ENCODE peak calls at places on chromosome 15, in ten cellular contexts. O, J, K, E, B, W, C, M, G and V are unnamed samples.

GRCh38 chr15:42608110-42608531 is 32.7 kb downstream of the STARD9 start:
- DNase-seq in O (no peak), J (no peak), K (no peak), E (no peak), B (no peak), W (no peak), C (no peak), M (no peak), G (no peak), V (no peak)

GRCh38 chr15:84588053-84588874 is 12.5 kb upstream of the ZSCAN2 start:
- DNase-seq in O (peak; percentile 87), J (peak; percentile 87), K (peak; percentile 96), E (peak; percentile 82), B (peak; percentile 95), W (peak; percentile 78), C (peak; percentile 93), M (peak; percentile 94), G (peak; percentile 85), V (peak; percentile 90)

GRCh38 chr15:85440451-85440850 is 60.0 kb downstream of the AKAP13 start:
- DNase-seq in O (no peak), J (no peak), K (no peak), E (no peak), B (no peak), W (no peak), C (no peak), M (no peak), G (no peak), V (no peak)

GRCh38 chr15:31511707-31512310 is 185.2 kb downstream of the KLF13 start:
- DNase-seq in O (no peak), J (no peak), K (no peak), E (no peak), B (no peak), W (no peak), C (no peak), M (no peak), G (no peak), V (no peak)

GRCh38 chr15:67801926-67802914 is 23.1 kb upstream of the SKOR1 start:
- DNase-seq in O (no peak), J (no peak), K (no peak), E (no peak), B (no peak), W (no peak), C (no peak), M (peak; percentile 53), G (no peak), V (no peak)

GRCh38 chr15:27248251-27248650 is 277.3 kb downstream of the GABRG3 start:
- DNase-seq in O (no peak), J (no peak), K (no peak), E (no peak), B (no peak), W (no peak), C (no peak), M (no peak), G (no peak), V (no peak)

GRCh38 chr15:26590673-26591072 is 182.2 kb downstream of the GABRB3 start:
- DNase-seq in O (no peak), J (no peak), K (no peak), E (no peak), B (no peak), W (no peak), C (no peak), M (no peak), G (no peak), V (no peak)

GRCh38 chr15:68694111-68694510 is 115.3 kb downstream of the CORO2B start:
- DNase-seq in O (no peak), J (no peak), K (no peak), E (no peak), B (no peak), W (no peak), C (no peak), M (no peak), G (no peak), V (no peak)

GRCh38 chr15:84400017-84400740 is 164.6 kb downstream of the GOLGA6L4 start:
- DNase-seq in O (peak; percentile 46), J (no peak), K (no peak), E (peak; percentile 2), B (no peak), W (no peak), C (peak; percentile 18), M (peak; percentile 42), G (no peak), V (no peak)

GRCh38 chr15:67805871-67806538 is 19.3 kb upstream of the SKOR1 start:
- DNase-seq in O (no peak), J (no peak), K (no peak), E (no peak), B (peak; percentile 52), W (no peak), C (no peak), M (no peak), G (no peak), V (no peak)

GRCh38 chr15:58477228-58477627 is 45.4 kb downstream of the LIPC start:
- DNase-seq in O (no peak), J (no peak), K (no peak), E (no peak), B (no peak), W (no peak), C (no peak), M (no peak), G (no peak), V (no peak)

GRCh38 chr15:40029979-40030893 is 8.7 kb downstream of the SRP14 start:
- DNase-seq in O (no peak), J (no peak), K (no peak), E (no peak), B (peak; percentile 71), W (peak; percentile 47), C (no peak), M (no peak), G (no peak), V (peak; percentile 28)

DNA sequence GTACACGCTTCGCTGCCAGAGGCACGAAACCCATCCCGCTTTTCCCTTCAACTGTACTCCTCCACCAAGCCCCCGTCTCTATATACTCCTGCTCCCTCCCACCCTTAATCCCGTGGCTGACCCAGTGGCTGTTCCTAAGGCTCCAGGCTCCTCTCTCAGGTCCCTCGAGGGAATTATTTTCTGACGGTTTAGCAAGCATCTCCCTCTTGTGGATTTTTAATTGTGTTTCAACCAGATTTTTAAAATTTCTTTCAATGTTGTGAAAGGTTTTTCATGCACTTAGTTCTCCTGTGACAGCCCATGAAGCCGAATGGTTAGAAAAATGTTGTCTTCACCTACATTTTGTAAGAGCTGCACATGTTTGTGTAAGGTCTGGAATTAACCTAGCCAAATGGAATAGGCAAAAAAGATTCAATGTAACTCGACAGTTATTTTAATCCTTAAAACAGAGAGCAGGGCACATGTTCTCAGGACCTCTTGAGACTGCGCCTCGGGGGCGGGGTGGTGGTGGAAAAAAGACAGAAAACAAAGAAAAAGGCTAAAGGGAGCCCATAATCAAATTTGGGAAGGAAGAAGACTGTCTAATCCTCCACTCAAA is 569 bp upstream of the CSNK1G1 start:
- DNase-seq in O (no peak), J (no peak), K (no peak), E (no peak), B (peak; percentile 8), W (peak; percentile 94), C (no peak), M (no peak), G (no peak), V (peak; percentile 81)
- TF ChIP-seq CTCF in O (no peak), J (peak; percentile 26), K (peak; percentile 10), E (peak; percentile 52), B (peak; percentile 44), W (peak; percentile 50), C (peak; percentile 53), M (peak; percentile 28), G (peak; percentile 48), V (no peak)

DNA sequence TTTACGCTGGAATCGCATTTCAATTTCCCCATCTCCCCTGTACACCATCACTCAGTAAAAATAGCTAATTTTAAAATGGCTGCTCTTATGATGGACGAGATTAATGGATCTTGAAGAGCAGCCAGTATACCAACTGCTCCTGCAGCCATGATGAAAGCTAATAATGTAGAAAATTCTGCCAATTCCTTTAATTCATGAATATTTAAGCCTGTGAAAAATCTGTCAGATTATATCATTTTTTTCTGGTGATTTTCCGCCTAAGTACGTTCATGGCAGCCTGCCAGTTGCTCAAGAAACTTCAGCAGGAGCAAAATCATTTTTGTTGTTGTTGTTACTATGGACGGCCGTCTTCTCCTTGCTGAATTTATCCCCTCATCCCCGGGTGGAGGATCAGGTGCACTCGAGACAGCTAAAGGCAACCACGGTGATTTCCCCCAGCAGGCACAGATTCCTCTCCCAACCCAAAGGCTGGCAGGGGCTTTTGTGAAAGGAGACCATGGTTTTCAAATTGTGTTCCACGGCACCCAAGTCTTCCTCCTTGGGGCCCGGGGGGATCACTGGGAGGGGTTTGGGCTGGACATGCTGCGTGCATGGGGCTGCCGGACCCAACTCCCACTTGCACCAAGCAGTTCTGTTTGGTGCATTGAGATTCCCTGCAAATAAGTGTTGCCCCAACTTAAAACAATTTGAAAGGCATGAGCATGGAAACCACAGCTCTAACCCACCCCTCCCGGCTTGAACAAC is 289.6 kb downstream of the UACA start:
- DNase-seq in O (no peak), J (no peak), K (no peak), E (no peak), B (no peak), W (peak; percentile 55), C (no peak), M (no peak), G (peak; percentile 55), V (no peak)
- H3K4me3 ChIP-seq in O (peak overlapping the region; percentile 50), J (peak overlapping the region; percentile 25), K (no peak overlapping the region), E (no peak overlapping the region), B (no peak overlapping the region), W (no peak overlapping the region), C (no peak overlapping the region), M (no peak overlapping the region), G (no peak overlapping the region), V (no peak overlapping the region)

DNA sequence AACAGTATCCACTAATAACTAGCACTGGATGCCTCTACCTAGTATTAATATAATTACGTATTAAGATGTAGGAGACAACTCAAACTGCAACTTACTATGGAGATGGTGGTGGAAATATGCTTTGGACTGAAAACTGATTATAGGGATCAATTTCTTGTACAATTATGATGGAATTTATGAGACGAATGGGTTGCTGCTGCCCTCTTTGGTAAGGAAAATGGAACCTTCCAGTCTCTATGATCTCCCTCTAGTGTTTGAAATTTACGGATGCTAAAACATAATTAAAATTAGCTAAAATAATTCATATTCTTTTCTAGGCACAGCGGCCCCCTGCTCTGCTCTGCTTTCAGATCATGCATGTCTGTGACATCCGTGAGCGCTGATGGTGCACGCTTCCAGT is 132.3 kb downstream of the NR2F2 start:
- DNase-seq in O (no peak), J (no peak), K (no peak), E (no peak), B (no peak), W (peak; percentile 2), C (no peak), M (no peak), G (no peak), V (no peak)
- TF ChIP-seq CTCF in O (no peak), J (no peak), K (no peak), E (no peak), B (no peak), W (peak; percentile 9), C (no peak), M (no peak), G (no peak), V (no peak)

GRCh38 chr15:90873488-90873997 is 5.2 kb downstream of the FURIN start:
- DNase-seq in O (no peak), J (no peak), K (peak; percentile 64), E (no peak), B (no peak), W (no peak), C (no peak), M (no peak), G (no peak), V (no peak)
- H3K4me3 ChIP-seq in O (peak overlapping the region; percentile 80), J (no peak overlapping the region), K (peak overlapping the region; percentile 93), E (no peak overlapping the region), B (no peak overlapping the region), W (peak overlapping the region; percentile 74), C (peak overlapping the region; percentile 82), M (no peak overlapping the region), G (no peak overlapping the region), V (no peak overlapping the region)

GRCh38 chr15:77369168-77369567 is 50.7 kb downstream of the PEAK1 start:
- DNase-seq in O (no peak), J (no peak), K (no peak), E (no peak), B (no peak), W (no peak), C (no peak), M (no peak), G (no peak), V (no peak)
- TF ChIP-seq CTCF in O (no peak), J (no peak), K (no peak), E (no peak), B (no peak), W (no peak), C (no peak), M (no peak), G (no peak), V (no peak)